ENCODE peak calls at places on chromosome 18, in eight cellular contexts. U is H9, A is H1, T is neural progenitor cell, W is hepatocyte, K is endothelial cell of umbilical vein, J is GM23248, G is fibroblast of lung. Y is an unnamed sample.

GRCh38 chr18:21167641-21168372 is 56.2 kb upstream of the ROCK1 start:
- DNase-seq in U (peak), T (peak), G (peak), A (peak), K (no peak), J (no peak), W (peak), Y (peak)

GRCh38 chr18:28961669-28962228 is 784.8 kb upstream of the CDH2 start:
- DNase-seq in G (peak), U (peak), K (peak), W (peak), J (peak), A (peak), T (peak), Y (no peak)

GRCh38 chr18:2981212-2981728 is 31.7 kb downstream of the LPIN2 start:
- DNase-seq in W (peak), U (no peak), T (no peak), J (peak), A (no peak), G (peak), K (peak), Y (peak)

GRCh38 chr18:22558945-22559385 is 141.2 kb upstream of the CTAGE1 start:
- DNase-seq in U (no peak), T (peak), A (no peak), J (peak), K (peak), W (peak), G (peak), Y (no peak)

GRCh38 chr18:57915241-57915640 is 112.1 kb upstream of the ATP8B1 start:
- DNase-seq in G (peak), A (no peak), J (no peak), W (no peak), U (no peak), T (no peak), K (no peak), Y (no peak)

GRCh38 chr18:77271720-77272481 is 22.3 kb downstream of the GALR1 start:
- DNase-seq in W (no peak), G (peak), A (no peak), U (no peak), K (no peak), J (peak), T (no peak), Y (no peak)

GRCh38 chr18:76524900-76525698 is 30.1 kb upstream of the ZNF516 start:
- DNase-seq in K (no peak), T (peak), G (peak), W (peak), U (no peak), A (no peak), J (peak), Y (peak)

GRCh38 chr18:74732380-74732779 is 134.7 kb downstream of the ZNF407 start:
- DNase-seq in U (no peak), W (no peak), G (no peak), J (no peak), K (no peak), A (no peak), T (no peak), Y (no peak)

GRCh38 chr18:30889582-30890301 is 152.8 kb downstream of the DSC3 start:
- DNase-seq in G (peak), K (peak), W (peak), T (peak), J (no peak), U (peak), A (no peak), Y (peak)

GRCh38 chr18:61731169-61731568 is 161.6 kb downstream of the RNF152 start:
- DNase-seq in U (no peak), K (no peak), A (no peak), W (no peak), J (no peak), T (no peak), G (no peak), Y (no peak)

GRCh38 chr18:60044290-60045006 is 144.7 kb downstream of the PMAIP1 start:
- DNase-seq in K (no peak), J (peak), T (no peak), G (peak), U (no peak), A (no peak), W (no peak), Y (no peak)

GRCh38 chr18:63339920-63340484 is 20.4 kb upstream of the BCL2 start:
- DNase-seq in T (peak), W (peak), K (peak), G (peak), A (peak), J (peak), U (peak), Y (peak)

GRCh38 chr18:286515-287310 is 18.9 kb upstream of the THOC1 start:
- DNase-seq in T (peak), W (peak), U (no peak), G (peak), K (peak), J (peak), A (no peak), Y (peak)

GRCh38 chr18:24402209-24402785 is 4.7 kb upstream of the OSBPL1A start:
- DNase-seq in K (no peak), W (no peak), T (no peak), J (no peak), A (peak), G (no peak), U (peak), Y (no peak)

GRCh38 chr18:2313332-2313731 is 258.0 kb downstream of the METTL4 start:
- DNase-seq in A (no peak), T (no peak), G (no peak), J (no peak), W (no peak), U (no peak), K (no peak), Y (no peak)

GRCh38 chr18:53416985-53417384 is 807.5 kb downstream of the MBD2 start:
- DNase-seq in J (no peak), K (no peak), U (no peak), A (no peak), G (peak), T (peak), W (no peak), Y (no peak)

GRCh38 chr18:8744656-8745055 is 39.3 kb downstream of the MTCL1 start:
- DNase-seq in U (no peak), G (no peak), T (no peak), J (no peak), W (no peak), K (no peak), A (no peak), Y (no peak)

GRCh38 chr18:13222371-13223281 is 4.1 kb downstream of the LDLRAD4 start:
- DNase-seq in A (no peak), U (no peak), T (no peak), K (no peak), W (peak), J (peak), G (peak), Y (no peak)

GRCh38 chr18:27661320-27662049 is 476.4 kb upstream of the CHST9 start:
- DNase-seq in U (no peak), J (no peak), K (no peak), G (no peak), T (peak), A (no peak), W (no peak), Y (no peak)

GRCh38 chr18:26461405-26461804 is 86.9 kb downstream of the KCTD1 start:
- DNase-seq in T (no peak), G (no peak), A (no peak), K (no peak), W (no peak), J (no peak), U (no peak), Y (no peak)

GRCh38 chr18:32360682-32361345 is 109.9 kb downstream of the GAREM1 start:
- DNase-seq in T (no peak), J (no peak), U (no peak), A (no peak), K (no peak), G (no peak), W (no peak), Y (no peak)

GRCh38 chr18:31241900-31242409 is 76.0 kb upstream of the DSG1 start:
- DNase-seq in G (peak), K (no peak), W (peak), U (peak), J (no peak), T (peak), A (peak), Y (peak)

GRCh38 chr18:1050012-1050657 is 145.5 kb downstream of the ADCYAP1 start:
- DNase-seq in U (no peak), J (peak), K (no peak), G (peak), W (no peak), A (no peak), T (no peak), Y (no peak)

GRCh38 chr18:10771053-10771709 is 245.4 kb downstream of the NAPG start:
- DNase-seq in G (peak), U (no peak), J (peak), K (no peak), W (no peak), A (no peak), T (no peak), Y (no peak)

GRCh38 chr18:3594760-3595241 is 144.8 kb downstream of the TGIF1 start:
- DNase-seq in W (peak), G (peak), A (no peak), K (no peak), T (peak), J (peak), U (no peak), Y (peak)

GRCh38 chr18:12027046-12027445 is 45.7 kb downstream of the IMPA2 start:
- DNase-seq in W (no peak), U (no peak), T (no peak), K (no peak), G (no peak), A (no peak), J (no peak), Y (no peak)

GRCh38 chr18:24342347-24342746 is 55.3 kb downstream of the OSBPL1A start:
- DNase-seq in U (no peak), K (no peak), A (no peak), G (no peak), W (no peak), T (no peak), J (no peak), Y (peak)

GRCh38 chr18:46754661-46755292 is 2.1 kb downstream of the ST8SIA5 start:
- DNase-seq in U (peak), T (peak), G (no peak), A (peak), K (no peak), J (no peak), W (no peak), Y (no peak)

GRCh38 chr18:77127769-77128671 is 4.6 kb downstream of the MBP start:
- DNase-seq in T (no peak), W (peak), J (peak), U (no peak), G (peak), A (no peak), K (no peak), Y (no peak)

GRCh38 chr18:55320399-55321255 is 267.4 kb downstream of the TCF4 start:
- DNase-seq in W (no peak), K (peak), T (no peak), G (peak), A (no peak), U (no peak), J (peak), Y (no peak)

GRCh38 chr18:65215865-65216466 is 534.8 kb upstream of the CDH7 start:
- DNase-seq in J (no peak), U (no peak), G (no peak), W (no peak), A (no peak), K (no peak), T (no peak), Y (peak)

DNA sequence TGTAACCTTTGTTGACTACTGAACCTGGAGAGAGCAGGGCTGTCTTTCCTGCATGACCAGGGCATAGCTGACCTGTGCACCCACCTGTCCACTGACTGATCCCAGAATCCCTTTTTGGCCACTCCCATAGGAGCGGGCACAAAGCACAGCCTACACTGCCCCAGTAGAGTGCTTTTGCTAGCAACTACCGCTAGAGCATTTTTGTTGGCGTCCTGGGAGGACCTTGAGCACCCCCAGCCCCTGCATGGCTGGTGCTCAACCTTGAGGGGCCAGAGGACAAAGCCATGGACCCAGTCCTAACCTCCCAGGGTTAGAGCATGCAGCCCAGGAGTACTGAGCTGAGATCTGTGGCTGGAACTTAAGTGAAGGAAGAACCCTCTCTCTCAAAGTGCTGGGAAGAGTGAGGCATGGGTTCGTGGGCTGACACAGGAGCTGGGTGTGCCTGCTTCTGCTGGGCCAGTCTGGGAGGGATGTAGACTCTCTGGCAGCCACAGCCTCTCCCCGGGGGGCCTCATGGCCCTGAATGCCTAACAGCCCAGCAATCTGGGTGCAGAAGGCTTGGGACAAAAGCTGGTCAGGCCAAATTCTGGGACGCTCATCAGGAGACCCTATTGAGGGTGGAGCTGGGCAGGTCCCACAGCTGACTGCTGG is 140.0 kb downstream of the GALNT1 start:
- DNase-seq in K (no peak), T (no peak), J (no peak), U (no peak), A (no peak), W (no peak), G (no peak), Y (no peak)
- H3K4me2 ChIP-seq in K (no peak), T (no peak), J (no peak), U (no peak), A (no peak), W (no peak), G (no peak), Y (no peak)

GRCh38 chr18:79644666-79645057 is 34.9 kb upstream of the CTDP1 start:
- DNase-seq in J (no peak), G (no peak), W (no peak), T (no peak), A (no peak), K (no peak), U (no peak), Y (no peak)
- H3K4me2 ChIP-seq in J (no peak), G (no peak), W (no peak), T (no peak), A (no peak), K (no peak), U (no peak), Y (no peak)

GRCh38 chr18:79422022-79422782 is 26.5 kb downstream of the NFATC1 start:
- DNase-seq in G (peak), U (no peak), T (no peak), W (no peak), J (peak), A (no peak), K (no peak), Y (no peak)
- H3K4me2 ChIP-seq in G (no peak), U (no peak), T (no peak), W (no peak), J (peak), A (no peak), K (no peak), Y (no peak)

GRCh38 chr18:35369126-35369525 is 8.0 kb downstream of the ZNF396 start:
- DNase-seq in J (peak), U (no peak), G (peak), W (no peak), A (no peak), K (no peak), T (no peak), Y (peak)
- H3K4me2 ChIP-seq in J (no peak), U (no peak), G (no peak), W (no peak), A (no peak), K (no peak), T (no peak), Y (no peak)

DNA sequence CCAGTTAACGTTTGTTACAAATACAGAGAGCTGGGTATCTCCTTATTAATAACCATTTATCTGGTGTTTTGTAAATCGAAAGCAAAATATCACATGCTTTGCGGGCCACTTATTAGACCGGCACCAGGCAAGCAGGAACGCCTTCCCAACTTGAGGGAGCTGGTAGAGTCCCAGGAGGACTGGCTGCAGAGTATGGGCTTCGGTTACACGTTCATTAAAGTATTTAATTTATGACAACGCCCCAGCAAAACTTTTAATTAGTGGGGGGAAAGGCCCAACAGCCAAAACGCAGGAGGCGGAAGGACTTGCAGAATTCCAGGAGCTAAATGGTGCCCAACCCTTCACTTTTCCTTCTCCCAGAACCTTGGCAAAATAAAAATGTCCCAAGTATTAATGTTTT is 3.7 kb downstream of the SMAD7 start:
- DNase-seq in K (peak), T (no peak), U (no peak), A (no peak), J (peak), G (no peak), W (no peak), Y (no peak)
- H3K4me2 ChIP-seq in K (peak), T (no peak), U (peak), A (no peak), J (peak), G (peak), W (peak), Y (peak)

Y was measured in trophoblast cell.